ENCODE peak calls at places on chromosomes 6 and 20, in four cellular contexts. P is A673, J is lung, V is Karpas-422. K is an unnamed sample.

GRCh38 chr20:19257865-19258264 is 45.4 kb downstream of the SLC24A3 start:
- DNase-seq in J (no peak), V (no peak), P (no peak), K (no peak)

GRCh38 chr6:123380257-123380656 is 256.5 kb downstream of the TRDN start:
- DNase-seq in P (peak; percentile 94), J (no peak), V (no peak), K (no peak)

GRCh38 chr6:99512033-99512432 is 3.2 kb downstream of the USP45 start:
- DNase-seq in J (no peak), V (no peak), P (no peak), K (no peak)

GRCh38 chr20:50392138-50392866 is 117.9 kb upstream of the PTPN1 start:
- DNase-seq in P (no peak), J (no peak), V (no peak), K (no peak)

GRCh38 chr6:33744001-33744848 is 2.5 kb downstream of the IP6K3 start:
- DNase-seq in J (peak; percentile 65), P (peak; percentile 85), V (peak; percentile 90), K (peak; percentile 74)

GRCh38 chr20:5689451-5689850 is 60.8 kb upstream of the SHLD1 start:
- DNase-seq in V (no peak), P (no peak), J (no peak), K (no peak)

GRCh38 chr20:57525328-57526053 is 551 bp upstream of the CTCFL start:
- DNase-seq in P (peak; percentile 10), V (no peak), J (no peak), K (no peak)

GRCh38 chr20:373171-373890 is 7.2 kb upstream of the TRIB3 start:
- DNase-seq in J (peak; percentile 43), P (peak; percentile 74), V (no peak), K (no peak)

GRCh38 chr6:147548930-147549475 is 40.5 kb downstream of the SAMD5 start:
- DNase-seq in J (no peak), V (no peak), P (no peak), K (no peak)

GRCh38 chr6:157070403-157071107 is 252.8 kb downstream of the TMEM242 start:
- DNase-seq in V (peak; percentile 65), P (peak; percentile 77), J (no peak), K (no peak)

GRCh38 chr6:112912351-112913101 is 565.4 kb downstream of the RFPL4B start:
- DNase-seq in V (no peak), J (no peak), P (peak; percentile 85), K (no peak)

GRCh38 chr6:18990313-18990978 is 603.3 kb downstream of the RNF144B start:
- DNase-seq in P (peak; percentile 90), J (peak; percentile 79), V (peak; percentile 84), K (peak; percentile 74)

GRCh38 chr6:113172531-113172966 is 684.6 kb upstream of the MARCKS start:
- DNase-seq in J (no peak), V (no peak), P (no peak), K (peak; percentile 72)

GRCh38 chr6:136608991-136609390 is 58.8 kb upstream of the MAP7 start:
- DNase-seq in V (no peak), J (no peak), P (no peak), K (no peak)

GRCh38 chr6:105263685-105264298 is 84.0 kb upstream of the POPDC3 start:
- DNase-seq in V (no peak), J (no peak), P (no peak), K (no peak)

GRCh38 chr20:59084041-59084841 is 41.7 kb upstream of the PRELID3B start:
- DNase-seq in P (no peak), V (no peak), J (no peak), K (peak; percentile 58)

GRCh38 chr20:58017970-58018530 is 210.4 kb downstream of the ANKRD60 start:
- DNase-seq in J (no peak), V (no peak), P (no peak), K (no peak)

GRCh38 chr20:51400051-51400926 is 142.2 kb downstream of the NFATC2 start:
- DNase-seq in V (no peak), P (no peak), J (no peak), K (no peak)

GRCh38 chr20:34045294-34045693 is 51.6 kb downstream of the RALY start:
- DNase-seq in V (no peak), J (peak; percentile 35), P (no peak), K (peak; percentile 46)

GRCh38 chr20:1997483-1998192 is 3.8 kb upstream of the PDYN start:
- DNase-seq in J (no peak), V (no peak), P (no peak), K (no peak)

GRCh38 chr6:7998103-7998725 is 66.0 kb downstream of the BLOC1S5 start:
- DNase-seq in J (no peak), P (no peak), V (peak; percentile 79), K (no peak)

GRCh38 chr6:149473080-149474052 is 11.4 kb downstream of the ZC3H12D start:
- DNase-seq in P (peak; percentile 90), J (no peak), V (peak; percentile 43), K (no peak)

GRCh38 chr6:148885920-148886845 is 139.4 kb downstream of the UST start:
- DNase-seq in J (no peak), P (peak; percentile 50), V (no peak), K (no peak)

GRCh38 chr6:72832271-72832670 is 210.4 kb downstream of the KCNQ5 start:
- DNase-seq in J (no peak), V (no peak), P (no peak), K (no peak)

GRCh38 chr20:25685276-25686080 is 11.2 kb downstream of the ZNF337 start:
- DNase-seq in V (peak; percentile 53), P (no peak), J (no peak), K (no peak)

GRCh38 chr6:116497089-116497676 is 14.3 kb upstream of the CALHM5 start:
- DNase-seq in V (no peak), J (peak; percentile 39), P (no peak), K (no peak)

GRCh38 chr20:46010491-46011405 is 2.0 kb downstream of the MMP9 start:
- DNase-seq in J (no peak), V (no peak), P (no peak), K (no peak)

GRCh38 chr20:1277529-1278322 is 11.6 kb downstream of the SNPH start:
- DNase-seq in V (no peak), J (no peak), P (no peak), K (no peak)

GRCh38 chr6:32462609-32463008 is 22.9 kb downstream of the HLA-DRA start:
- DNase-seq in J (no peak), V (no peak), P (peak; percentile 17), K (no peak)

GRCh38 chr6:107154131-107154906 is 39.0 kb upstream of the BEND3 start:
- DNase-seq in P (no peak), V (no peak), J (peak; percentile 33), K (peak; percentile 59)

GRCh38 chr6:155333414-155333813 is 19.1 kb upstream of the TFB1M start:
- DNase-seq in V (no peak), P (no peak), J (no peak), K (no peak)

GRCh38 chr20:2206957-2207769 is 88.6 kb upstream of the TGM3 start:
- DNase-seq in V (peak; percentile 84), J (peak; percentile 65), P (peak; percentile 77), K (peak; percentile 83)

GRCh38 chr6:131062245-131063027 is 609 bp downstream of the EPB41L2 start:
- DNase-seq in J (no peak), V (no peak), P (peak; percentile 45), K (peak; percentile 10)

GRCh38 chr6:166463363-166464067 is 80.8 kb upstream of the MPC1 start:
- DNase-seq in P (no peak), J (no peak), V (peak; percentile 53), K (no peak)

GRCh38 chr20:1341561-1342265 is 12.8 kb upstream of the SDCBP2 start:
- DNase-seq in J (peak; percentile 20), V (no peak), P (no peak), K (no peak)

GRCh38 chr20:31840906-31841816 is 4.2 kb downstream of the FOXS1 start:
- DNase-seq in V (no peak), J (no peak), P (no peak), K (no peak)
- H3K4me1 ChIP-seq in V (no peaks in the 10 kb centered on the region), J (peaks cover 7% of the 10 kb centered on the region), P (no peaks in the 10 kb centered on the region), K (peaks cover 4% of the 10 kb centered on the region)

GRCh38 chr20:31693987-31694661 is 28.5 kb downstream of the BCL2L1 start:
- DNase-seq in V (no peak), J (no peak), P (peak; percentile 49), K (no peak)
- H3K4me1 ChIP-seq in V (peaks cover 53% of the 10 kb centered on the region), J (peaks cover 32% of the 10 kb centered on the region), P (peaks cover 47% of the 10 kb centered on the region), K (peaks cover 66% of the 10 kb centered on the region)

DNA sequence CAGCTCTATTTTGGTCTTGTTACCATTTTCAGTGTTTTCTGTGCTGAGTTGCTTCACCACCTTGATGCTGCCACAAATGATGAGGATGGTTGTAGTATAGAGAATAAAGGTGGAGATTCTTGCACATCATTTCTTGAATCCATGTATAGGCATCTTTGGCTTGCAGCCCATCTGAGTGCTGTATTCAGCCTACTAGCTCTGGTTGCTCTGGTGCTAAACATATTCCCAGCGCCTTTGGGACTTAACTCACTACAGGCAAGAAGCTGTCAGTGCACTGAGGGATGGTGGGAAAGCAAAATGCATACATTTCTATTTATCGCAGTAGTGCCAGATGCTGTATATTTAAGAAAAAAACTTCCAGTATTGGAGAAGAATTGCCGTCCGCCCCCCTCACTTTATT is 86.0 kb downstream of the CARMIL1 start:
- DNase-seq in J (no peak), V (no peak), P (no peak), K (no peak)
- H3K4me1 ChIP-seq in J (peaks cover 8% of the 10 kb centered on the region), V (no peaks in the 10 kb centered on the region), P (peaks cover 8% of the 10 kb centered on the region), K (peaks cover 49% of the 10 kb centered on the region)

GRCh38 chr6:43803783-43804549 is 34.0 kb downstream of the VEGFA start:
- DNase-seq in J (peak; percentile 64), P (no peak), V (no peak), K (peak; percentile 77)

GRCh38 chr6:43801489-43802181 is 31.6 kb downstream of the VEGFA start:
- DNase-seq in V (no peak), J (no peak), P (no peak), K (peak; percentile 49)

GRCh38 chr6:43804550-43805223 is 34.7 kb downstream of the VEGFA start:
- DNase-seq in J (peak; percentile 52), P (no peak), V (no peak), K (peak; percentile 86)

GRCh38 chr6:43800746-43801488 is 30.9 kb downstream of the VEGFA start:
- DNase-seq in J (no peak), P (no peak), V (no peak), K (no peak)

DNA sequence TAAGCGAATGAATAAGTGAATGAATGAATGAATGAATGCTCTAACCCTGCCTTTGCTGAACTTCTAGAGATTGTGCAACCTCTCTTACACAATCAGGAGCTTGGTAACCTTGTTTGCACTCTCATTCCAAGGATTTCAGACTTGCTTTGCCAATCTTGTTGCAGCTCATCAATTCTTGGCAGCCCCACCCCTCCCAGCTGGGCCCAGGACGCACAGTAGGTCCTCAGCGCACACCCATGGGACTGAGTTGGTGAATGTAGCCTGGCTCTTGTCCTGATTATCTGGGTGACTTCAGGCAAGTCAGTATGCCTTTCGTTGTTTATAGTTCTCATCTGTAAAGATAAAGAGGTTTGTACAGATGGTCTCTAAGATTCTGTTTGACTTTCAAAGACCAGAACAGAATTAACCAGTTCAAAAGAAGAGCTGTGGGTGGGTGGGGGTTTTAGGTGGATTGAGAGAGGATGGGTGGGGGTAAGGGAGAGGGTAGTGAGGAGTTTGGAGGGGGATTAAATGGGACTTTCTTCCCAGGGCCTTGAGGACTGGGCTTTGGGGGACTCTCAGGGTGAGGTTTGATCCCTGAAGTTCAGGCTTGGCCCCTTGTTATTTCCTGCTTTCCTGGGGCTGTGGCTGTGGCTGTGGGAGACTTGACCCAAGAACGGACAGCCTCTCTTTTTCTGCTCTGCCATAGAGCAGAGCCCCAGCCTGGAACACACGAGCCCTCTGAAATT is 33.2 kb downstream of the VEGFA start:
- DNase-seq in J (no peak), P (no peak), V (no peak), K (no peak)
- H3K4me1 ChIP-seq in J (peaks cover 20% of the 10 kb centered on the region), P (no peaks in the 10 kb centered on the region), V (peaks cover 4% of the 10 kb centered on the region), K (peaks cover 100% of the 10 kb centered on the region)

K was measured in body of pancreas.